ENCODE peak calls at places on chromosome 3, in four cellular contexts. One of them, this sample, is unnamed.

GRCh38 chr3:149739396-149739795 is 12.9 kb downstream of the COMMD2 start:
- DNase-seq in activated CD4-positive, alpha-beta T cell treated with anti-CD3 and anti-CD28 coated beads, Interleukin-2, amount 50 U/mL, for 1 hour: no peak
- DNase-seq in HFFc6: no peak
- DNase-seq in stimulated activated CD4-positive, alpha-beta T cell treated with anti-CD3 and anti-CD28 coated beads, Interleukin-2, amount 100 ng/mL, for 24 hours: no peak
- DNase-seq in this sample: no peak

GRCh38 chr3:128681277-128681829 is 30.7 kb upstream of the RPN1 start:
- DNase-seq in activated CD4-positive, alpha-beta T cell treated with anti-CD3 and anti-CD28 coated beads, Interleukin-2, amount 50 U/mL, for 1 hour: no peak
- DNase-seq in stimulated activated CD4-positive, alpha-beta T cell treated with anti-CD3 and anti-CD28 coated beads, Interleukin-2, amount 100 ng/mL, for 24 hours: no peak
- DNase-seq in HFFc6: no peak
- DNase-seq in this sample: no peak

GRCh38 chr3:25536668-25537331 is 108.7 kb downstream of the RARB start:
- DNase-seq in activated CD4-positive, alpha-beta T cell treated with anti-CD3 and anti-CD28 coated beads, Interleukin-2, amount 50 U/mL, for 1 hour: no peak
- DNase-seq in stimulated activated CD4-positive, alpha-beta T cell treated with anti-CD3 and anti-CD28 coated beads, Interleukin-2, amount 100 ng/mL, for 24 hours: no peak
- DNase-seq in HFFc6: no peak
- DNase-seq in this sample: no peak

GRCh38 chr3:108329087-108329486 is 32.7 kb downstream of the HHLA2 start:
- DNase-seq in activated CD4-positive, alpha-beta T cell treated with anti-CD3 and anti-CD28 coated beads, Interleukin-2, amount 50 U/mL, for 1 hour: no peak
- DNase-seq in stimulated activated CD4-positive, alpha-beta T cell treated with anti-CD3 and anti-CD28 coated beads, Interleukin-2, amount 100 ng/mL, for 24 hours: no peak
- DNase-seq in HFFc6: no peak
- DNase-seq in this sample: no peak

GRCh38 chr3:9250236-9250635 is 790 bp upstream of the SRGAP3 start:
- DNase-seq in HFFc6: no peak
- DNase-seq in activated CD4-positive, alpha-beta T cell treated with anti-CD3 and anti-CD28 coated beads, Interleukin-2, amount 50 U/mL, for 1 hour: no peak
- DNase-seq in stimulated activated CD4-positive, alpha-beta T cell treated with anti-CD3 and anti-CD28 coated beads, Interleukin-2, amount 100 ng/mL, for 24 hours: no peak
- DNase-seq in this sample: no peak

GRCh38 chr3:187292186-187292585 is 649 bp upstream of the MASP1 start:
- DNase-seq in HFFc6: no peak
- DNase-seq in stimulated activated CD4-positive, alpha-beta T cell treated with anti-CD3 and anti-CD28 coated beads, Interleukin-2, amount 100 ng/mL, for 24 hours: no peak
- DNase-seq in activated CD4-positive, alpha-beta T cell treated with anti-CD3 and anti-CD28 coated beads, Interleukin-2, amount 50 U/mL, for 1 hour: no peak
- DNase-seq in this sample: no peak

GRCh38 chr3:124263168-124263567 is 271.2 kb upstream of the ROPN1 start:
- DNase-seq in stimulated activated CD4-positive, alpha-beta T cell treated with anti-CD3 and anti-CD28 coated beads, Interleukin-2, amount 100 ng/mL, for 24 hours: no peak
- DNase-seq in activated CD4-positive, alpha-beta T cell treated with anti-CD3 and anti-CD28 coated beads, Interleukin-2, amount 50 U/mL, for 1 hour: no peak
- DNase-seq in HFFc6: peak
- DNase-seq in this sample: peak

GRCh38 chr3:184339016-184339415 is 1.6 kb downstream of the FAM131A start:
- DNase-seq in stimulated activated CD4-positive, alpha-beta T cell treated with anti-CD3 and anti-CD28 coated beads, Interleukin-2, amount 100 ng/mL, for 24 hours: no peak
- DNase-seq in activated CD4-positive, alpha-beta T cell treated with anti-CD3 and anti-CD28 coated beads, Interleukin-2, amount 50 U/mL, for 1 hour: no peak
- DNase-seq in HFFc6: no peak
- DNase-seq in this sample: no peak

GRCh38 chr3:189701934-189702693 is 70.9 kb downstream of the TP63 start:
- DNase-seq in stimulated activated CD4-positive, alpha-beta T cell treated with anti-CD3 and anti-CD28 coated beads, Interleukin-2, amount 100 ng/mL, for 24 hours: no peak
- DNase-seq in HFFc6: no peak
- DNase-seq in activated CD4-positive, alpha-beta T cell treated with anti-CD3 and anti-CD28 coated beads, Interleukin-2, amount 50 U/mL, for 1 hour: no peak
- DNase-seq in this sample: no peak

GRCh38 chr3:31423522-31423921 is 109.2 kb upstream of the STT3B start:
- DNase-seq in stimulated activated CD4-positive, alpha-beta T cell treated with anti-CD3 and anti-CD28 coated beads, Interleukin-2, amount 100 ng/mL, for 24 hours: no peak
- DNase-seq in HFFc6: peak
- DNase-seq in activated CD4-positive, alpha-beta T cell treated with anti-CD3 and anti-CD28 coated beads, Interleukin-2, amount 50 U/mL, for 1 hour: no peak
- DNase-seq in this sample: peak

GRCh38 chr3:73625124-73625665 is 454 bp upstream of the PDZRN3 start:
- DNase-seq in HFFc6: peak
- DNase-seq in activated CD4-positive, alpha-beta T cell treated with anti-CD3 and anti-CD28 coated beads, Interleukin-2, amount 50 U/mL, for 1 hour: no peak
- DNase-seq in stimulated activated CD4-positive, alpha-beta T cell treated with anti-CD3 and anti-CD28 coated beads, Interleukin-2, amount 100 ng/mL, for 24 hours: no peak
- DNase-seq in this sample: peak

GRCh38 chr3:178194547-178194946 is 341.7 kb upstream of the KCNMB2 start:
- DNase-seq in HFFc6: no peak
- DNase-seq in activated CD4-positive, alpha-beta T cell treated with anti-CD3 and anti-CD28 coated beads, Interleukin-2, amount 50 U/mL, for 1 hour: no peak
- DNase-seq in stimulated activated CD4-positive, alpha-beta T cell treated with anti-CD3 and anti-CD28 coated beads, Interleukin-2, amount 100 ng/mL, for 24 hours: no peak
- DNase-seq in this sample: no peak

GRCh38 chr3:38031022-38031994 is 1.9 kb upstream of the PLCD1 start:
- DNase-seq in activated CD4-positive, alpha-beta T cell treated with anti-CD3 and anti-CD28 coated beads, Interleukin-2, amount 50 U/mL, for 1 hour: peak
- DNase-seq in stimulated activated CD4-positive, alpha-beta T cell treated with anti-CD3 and anti-CD28 coated beads, Interleukin-2, amount 100 ng/mL, for 24 hours: peak
- DNase-seq in HFFc6: peak
- DNase-seq in this sample: peak

GRCh38 chr3:116034797-116035196 is 410.5 kb downstream of the LSAMP start:
- DNase-seq in stimulated activated CD4-positive, alpha-beta T cell treated with anti-CD3 and anti-CD28 coated beads, Interleukin-2, amount 100 ng/mL, for 24 hours: no peak
- DNase-seq in HFFc6: no peak
- DNase-seq in activated CD4-positive, alpha-beta T cell treated with anti-CD3 and anti-CD28 coated beads, Interleukin-2, amount 50 U/mL, for 1 hour: no peak
- DNase-seq in this sample: no peak

GRCh38 chr3:155938409-155938808 is 68.0 kb downstream of the GMPS start:
- DNase-seq in HFFc6: no peak
- DNase-seq in stimulated activated CD4-positive, alpha-beta T cell treated with anti-CD3 and anti-CD28 coated beads, Interleukin-2, amount 100 ng/mL, for 24 hours: no peak
- DNase-seq in activated CD4-positive, alpha-beta T cell treated with anti-CD3 and anti-CD28 coated beads, Interleukin-2, amount 50 U/mL, for 1 hour: no peak
- DNase-seq in this sample: no peak

This sample was measured in HCEC 1CT.